ENCODE peak calls at places on chromosomes 2 and 18, in ten cellular contexts. P is K562, L is dorsolateral prefrontal cortex, I is SK-N-SH, U is HCT116, R is endothelial cell, S is mammary epithelial cell, Y is AG04449, X is tibial nerve, K is progenitor cell of endocrine pancreas. M is an unnamed sample.

GRCh38 chr2:190978389-190979053 is 35.5 kb downstream of the STAT1 start:
- DNase-seq in P (no peak), L (no peak), I (no peak), U (no peak), R (no peak), S (peak; percentile 83), Y (no peak), X (no peak), K (no peak), M (no peak)

GRCh38 chr2:127400897-127401756 is 13.4 kb upstream of the MAP3K2 start:
- DNase-seq in P (no peak), L (no peak), I (no peak), U (no peak), R (no peak), S (peak; percentile 89), Y (no peak), X (no peak), K (no peak), M (no peak)

GRCh38 chr18:23191952-23192662 is 56.8 kb downstream of the CABLES1 start:
- DNase-seq in P (no peak), L (peak; percentile 74), I (peak; percentile 61), U (no peak), R (peak; percentile 59), S (peak; percentile 36), Y (peak; percentile 54), X (no peak), K (no peak), M (peak; percentile 30)

GRCh38 chr2:24785704-24786321 is 7.4 kb downstream of the PTRHD1 start:
- DNase-seq in P (no peak), L (no peak), I (no peak), U (no peak), R (no peak), S (no peak), Y (no peak), X (no peak), K (no peak), M (no peak)

GRCh38 chr2:63589148-63589972 is 597 bp downstream of the MDH1 start:
- DNase-seq in P (peak; percentile 25), L (no peak), I (peak; percentile 19), U (no peak), R (no peak), S (no peak), Y (no peak), X (no peak), K (no peak), M (no peak)

GRCh38 chr2:88738271-88738670 is 46.8 kb downstream of the RPIA start:
- DNase-seq in P (no peak), L (no peak), I (no peak), U (no peak), R (no peak), S (no peak), Y (no peak), X (no peak), K (no peak), M (no peak)

GRCh38 chr2:205776139-205776538 is 93.8 kb downstream of the NRP2 start:
- DNase-seq in P (peak; percentile 71), L (peak; percentile 62), I (peak; percentile 61), U (peak; percentile 55), R (peak; percentile 83), S (no peak), Y (no peak), X (no peak), K (peak; percentile 40), M (peak; percentile 66)

GRCh38 chr2:118224144-118224887 is 136.0 kb downstream of the INSIG2 start:
- DNase-seq in P (no peak), L (no peak), I (peak; percentile 50), U (no peak), R (peak; percentile 48), S (no peak), Y (no peak), X (no peak), K (peak; percentile 29), M (peak; percentile 48)

GRCh38 chr2:20582600-20583221 is 68.2 kb downstream of the HS1BP3 start:
- DNase-seq in P (no peak), L (peak; percentile 82), I (no peak), U (no peak), R (no peak), S (no peak), Y (no peak), X (no peak), K (no peak), M (no peak)

GRCh38 chr2:42195559-42195958 is 26.4 kb downstream of the EML4 start:
- DNase-seq in P (no peak), L (no peak), I (no peak), U (peak; percentile 41), R (no peak), S (peak; percentile 44), Y (no peak), X (no peak), K (no peak), M (no peak)

GRCh38 chr18:62324917-62325805 is at the start of gene TNFRSF11A:
- DNase-seq in P (peak; percentile 83), L (no peak), I (peak; percentile 88), U (no peak), R (peak; percentile 84), S (peak; percentile 58), Y (no peak), X (no peak), K (peak; percentile 51), M (peak; percentile 62)

GRCh38 chr2:173175222-173175621 is 99.6 kb downstream of the MAP3K20 start:
- DNase-seq in P (no peak), L (no peak), I (no peak), U (no peak), R (no peak), S (no peak), Y (no peak), X (no peak), K (no peak), M (no peak)

GRCh38 chr2:137952586-137953129 is 11.6 kb upstream of the HNMT start:
- DNase-seq in P (no peak), L (no peak), I (no peak), U (no peak), R (no peak), S (no peak), Y (no peak), X (no peak), K (no peak), M (no peak)

DNA sequence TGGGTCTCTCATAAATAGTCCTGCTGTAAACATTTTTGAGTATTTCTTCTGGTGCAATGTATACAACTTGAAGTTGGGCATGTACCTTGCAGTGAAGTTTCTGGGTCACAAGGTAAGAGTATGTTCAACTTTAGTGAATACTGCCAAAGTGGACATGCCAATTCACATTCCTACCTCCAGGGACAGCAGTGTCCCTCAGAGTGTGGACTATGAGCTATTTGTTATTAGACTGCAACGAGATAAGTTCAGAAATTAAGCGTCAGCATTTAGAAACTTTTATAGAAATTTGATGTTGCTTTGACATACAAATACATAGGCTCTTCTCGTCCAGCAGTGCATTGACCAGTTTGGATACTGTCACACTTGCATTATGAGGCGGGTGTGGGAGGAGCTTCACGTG is 7.2 kb upstream of the ACKR3 start:
- DNase-seq in P (peak; percentile 31), L (no peak), I (peak; percentile 39), U (peak; percentile 41), R (no peak), S (no peak), Y (no peak), X (no peak), K (no peak), M (no peak)
- TF ChIP-seq CTCF in P (peak; percentile 29), L (peak; percentile 43), I (peak; percentile 61), U (peak; percentile 94), R (peak; percentile 88), S (peak; percentile 57), Y (peak; percentile 28), X (peak; percentile 60), K (peak; percentile 58), M (peak; percentile 71)

DNA sequence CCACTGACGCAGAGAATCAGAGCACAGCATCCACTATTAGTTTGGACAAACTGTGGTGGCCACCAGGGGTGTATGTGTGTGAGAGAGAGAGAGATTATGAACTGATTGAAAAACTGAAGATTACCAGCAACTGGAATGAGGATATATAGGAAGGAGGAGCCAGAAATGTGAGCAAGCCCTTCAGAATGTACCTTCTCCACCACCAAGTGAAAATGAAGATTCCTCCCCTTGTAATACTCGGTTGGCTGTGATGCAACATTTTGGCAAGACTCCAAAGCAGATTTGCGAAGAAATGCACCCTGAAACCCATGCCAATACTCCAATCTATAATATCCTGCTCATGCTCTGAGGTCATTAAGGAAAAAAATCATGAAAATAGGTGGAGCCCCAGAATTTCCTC is 121.2 kb upstream of the SLC35G4 start:
- DNase-seq in P (no peak), L (no peak), I (no peak), U (no peak), R (no peak), S (peak; percentile 63), Y (peak; percentile 12), X (no peak), K (no peak), M (no peak)
- TF ChIP-seq CTCF in P (no peak), L (no peak), I (no peak), U (no peak), R (no peak), S (no peak), Y (no peak), X (no peak), K (no peak), M (no peak)

DNA sequence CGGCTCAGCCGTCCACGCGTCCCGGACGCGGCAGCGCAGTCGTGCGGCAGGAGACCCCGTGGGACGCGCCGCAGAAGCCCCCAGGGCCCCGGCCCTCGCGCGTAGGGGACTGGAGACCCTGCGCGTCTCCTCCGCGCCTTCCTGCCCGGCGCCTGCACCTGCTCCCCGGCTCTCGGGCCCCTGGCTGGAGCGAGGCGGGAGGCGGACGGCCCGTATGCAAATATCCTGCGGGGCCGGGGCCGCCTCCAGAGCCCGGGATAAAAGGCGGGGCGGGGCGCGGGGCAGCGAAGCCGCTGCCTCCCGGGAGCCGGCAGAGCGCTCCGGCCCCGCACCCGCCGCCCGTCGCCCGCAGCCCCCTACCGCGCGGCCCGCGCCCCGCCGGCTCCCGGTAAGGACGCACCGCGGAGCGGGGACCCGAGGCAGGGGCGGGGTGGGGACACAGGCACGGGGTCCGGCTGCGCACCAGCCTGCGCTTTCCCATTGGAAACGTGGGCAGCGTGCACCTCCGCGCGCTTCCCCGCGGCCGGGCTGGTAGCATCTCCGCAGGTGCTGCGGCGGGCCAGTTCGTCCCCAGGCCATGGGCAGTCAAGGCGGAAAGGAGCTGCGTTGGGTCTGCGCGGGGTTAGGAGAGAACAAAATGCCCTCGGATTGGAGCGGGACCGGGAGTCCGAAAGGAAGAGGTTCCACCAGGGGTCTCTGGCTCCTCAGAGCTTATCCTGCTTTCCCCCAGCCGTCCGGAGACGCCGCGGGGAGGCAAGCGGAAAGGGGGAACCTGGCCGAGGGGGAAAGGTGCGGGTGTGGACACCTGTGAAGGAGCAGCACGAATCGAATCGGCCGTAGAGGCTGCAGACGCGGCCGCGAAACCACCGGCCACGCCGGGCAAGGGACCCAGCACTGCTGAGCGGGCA is at the start of gene ATP6V1C2:
- DNase-seq in P (peak; percentile 24), L (no peak), I (peak; percentile 90), U (no peak), R (peak; percentile 51), S (no peak), Y (no peak), X (no peak), K (peak; percentile 55), M (peak; percentile 76)
- TF ChIP-seq CTCF in P (no peak), L (no peak), I (no peak), U (no peak), R (no peak), S (no peak), Y (no peak), X (no peak), K (no peak), M (no peak)

DNA sequence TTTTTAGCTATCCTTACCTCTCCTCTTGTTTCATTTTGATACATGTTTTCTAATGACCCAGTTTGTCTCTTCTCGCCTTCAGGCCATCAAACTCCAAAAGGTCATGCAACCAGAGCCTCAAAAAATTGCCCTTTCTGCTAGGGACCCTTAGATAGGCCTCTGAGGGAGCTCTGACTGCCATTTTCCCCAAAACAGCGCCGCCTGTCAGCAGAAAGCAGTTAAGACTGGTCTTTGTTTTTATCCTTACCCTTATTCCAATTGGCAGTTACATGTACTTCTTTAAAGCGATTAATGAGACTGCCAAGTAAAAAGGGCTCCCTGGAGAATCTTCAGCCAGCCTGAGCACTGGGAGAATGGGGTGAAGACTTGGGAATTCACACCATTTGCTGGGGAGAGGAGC is 55.1 kb upstream of the RIT2 start:
- DNase-seq in P (no peak), L (no peak), I (no peak), U (no peak), R (no peak), S (no peak), Y (no peak), X (no peak), K (no peak), M (no peak)
- TF ChIP-seq CTCF in P (no peak), L (no peak), I (peak; percentile 20), U (no peak), R (no peak), S (no peak), Y (no peak), X (no peak), K (no peak), M (no peak)

M was measured in glutamatergic neuron.